ENCODE peak calls at places on chromosomes 4 and X, in six cellular contexts. Z is HCT116, I is mammary epithelial cell, H is K562, W is endothelial cell of umbilical vein, Y is fibroblast of lung. T is an unnamed sample.

GRCh38 chr4:116598980-116599789 is 486.2 kb downstream of the TRAM1L1 start:
- DNase-seq in Z (no peak), I (no peak), H (no peak), W (no peak), Y (no peak), T (no peak)

GRCh38 chrX:25144043-25144940 is 128.5 kb upstream of the ARX start:
- DNase-seq in Z (peak), I (peak), H (peak), W (peak), Y (peak), T (peak)

GRCh38 chrX:11105080-11105479 is 6.1 kb upstream of the HCCS start:
- DNase-seq in Z (no peak), I (peak), H (peak), W (peak), Y (peak), T (no peak)

GRCh38 chr4:85039526-85039925 is 73.0 kb upstream of the WDFY3 start:
- DNase-seq in Z (peak), I (peak), H (no peak), W (no peak), Y (peak), T (peak)

GRCh38 chr4:148914734-148915133 is 472.5 kb upstream of the NR3C2 start:
- DNase-seq in Z (no peak), I (no peak), H (no peak), W (no peak), Y (no peak), T (no peak)

GRCh38 chrX:78375894-78376293 is 48.5 kb upstream of the CYSLTR1 start:
- DNase-seq in Z (no peak), I (peak), H (no peak), W (no peak), Y (no peak), T (peak)

GRCh38 chr4:109967798-109968520 is 55.3 kb downstream of the EGF start:
- DNase-seq in Z (no peak), I (peak), H (no peak), W (no peak), Y (peak), T (no peak)

GRCh38 chr4:153239409-153239808 is 35.2 kb downstream of the TRIM2 start:
- DNase-seq in Z (no peak), I (no peak), H (no peak), W (no peak), Y (no peak), T (no peak)

GRCh38 chr4:95358320-95358889 is 190.4 kb downstream of the UNC5C start:
- DNase-seq in Z (no peak), I (no peak), H (no peak), W (no peak), Y (no peak), T (no peak)

GRCh38 chrX:22247169-22247568 is 25.5 kb upstream of the CBLL2 start:
- DNase-seq in Z (no peak), I (peak), H (no peak), W (no peak), Y (peak), T (no peak)

GRCh38 chr4:109576462-109576861 is 16.4 kb downstream of the MCUB start:
- DNase-seq in Z (no peak), I (no peak), H (peak), W (peak), Y (no peak), T (no peak)

GRCh38 chr4:978957-979701 is 5.8 kb upstream of the DGKQ start:
- DNase-seq in Z (no peak), I (peak), H (no peak), W (peak), Y (peak), T (no peak)

GRCh38 chr4:113636877-113637276 is 124.7 kb downstream of the CAMK2D start:
- DNase-seq in Z (no peak), I (peak), H (peak), W (no peak), Y (peak), T (no peak)

GRCh38 chrX:40262641-40263560 is 165.1 kb upstream of the BCOR start:
- DNase-seq in Z (peak), I (peak), H (no peak), W (peak), Y (peak), T (peak)

DNA sequence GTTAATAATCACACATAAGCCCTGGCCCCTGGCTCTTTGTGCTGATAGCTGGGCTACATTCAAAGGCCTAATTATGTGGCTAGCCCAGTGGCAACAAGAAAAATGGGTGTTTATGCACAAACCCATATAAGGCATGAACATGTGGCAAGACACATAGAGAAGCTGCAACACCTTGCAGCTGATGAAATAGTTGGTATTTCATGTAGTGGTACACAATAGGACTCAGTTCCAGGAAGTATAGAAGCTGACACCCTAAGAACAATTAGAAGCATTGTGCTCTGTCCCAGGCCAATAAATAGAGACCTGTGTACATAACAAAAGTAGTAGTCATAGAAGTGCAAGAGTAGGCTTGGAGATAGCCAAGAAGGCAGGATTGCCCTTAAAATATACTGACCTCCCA is 14.7 kb upstream of the ZNF630 start:
- DNase-seq in Z (peak), I (peak), H (no peak), W (no peak), Y (no peak), T (no peak)
- H3K27ac ChIP-seq in Z (no peak), I (no peak), H (no peak), W (no peak), Y (no peak), T (peak)

GRCh38 chrX:103782640-103783039 is 6.0 kb downstream of the PLP1 start:
- DNase-seq in Z (no peak), I (no peak), H (no peak), W (no peak), Y (no peak), T (no peak)

GRCh38 chrX:103783971-103784370 is 7.3 kb downstream of the PLP1 start:
- DNase-seq in Z (no peak), I (no peak), H (no peak), W (no peak), Y (no peak), T (no peak)

GRCh38 chrX:103776586-103776985 is at the start of gene PLP1:
- DNase-seq in Z (no peak), I (no peak), H (no peak), W (no peak), Y (no peak), T (no peak)

GRCh38 chrX:103779156-103779555 is 2.5 kb downstream of the PLP1 start:
- DNase-seq in Z (no peak), I (no peak), H (no peak), W (peak), Y (no peak), T (no peak)

GRCh38 chrX:103780701-103781402 is 4.2 kb downstream of the PLP1 start:
- DNase-seq in Z (no peak), I (no peak), H (no peak), W (no peak), Y (no peak), T (no peak)
- TF ChIP-seq EZH2 in Z (no peak), I (no peak), H (no peak), W (no peak), Y (no peak), T (no peak)

GRCh38 chr4:6658635-6659075 is 18.2 kb downstream of the MRFAP1 start:
- DNase-seq in Z (no peak), I (peak), H (no peak), W (peak), Y (peak), T (peak)
- H2AFZ ChIP-seq in Z (no peak), I (peak), H (no peak), W (peak), Y (peak), T (peak)

DNA sequence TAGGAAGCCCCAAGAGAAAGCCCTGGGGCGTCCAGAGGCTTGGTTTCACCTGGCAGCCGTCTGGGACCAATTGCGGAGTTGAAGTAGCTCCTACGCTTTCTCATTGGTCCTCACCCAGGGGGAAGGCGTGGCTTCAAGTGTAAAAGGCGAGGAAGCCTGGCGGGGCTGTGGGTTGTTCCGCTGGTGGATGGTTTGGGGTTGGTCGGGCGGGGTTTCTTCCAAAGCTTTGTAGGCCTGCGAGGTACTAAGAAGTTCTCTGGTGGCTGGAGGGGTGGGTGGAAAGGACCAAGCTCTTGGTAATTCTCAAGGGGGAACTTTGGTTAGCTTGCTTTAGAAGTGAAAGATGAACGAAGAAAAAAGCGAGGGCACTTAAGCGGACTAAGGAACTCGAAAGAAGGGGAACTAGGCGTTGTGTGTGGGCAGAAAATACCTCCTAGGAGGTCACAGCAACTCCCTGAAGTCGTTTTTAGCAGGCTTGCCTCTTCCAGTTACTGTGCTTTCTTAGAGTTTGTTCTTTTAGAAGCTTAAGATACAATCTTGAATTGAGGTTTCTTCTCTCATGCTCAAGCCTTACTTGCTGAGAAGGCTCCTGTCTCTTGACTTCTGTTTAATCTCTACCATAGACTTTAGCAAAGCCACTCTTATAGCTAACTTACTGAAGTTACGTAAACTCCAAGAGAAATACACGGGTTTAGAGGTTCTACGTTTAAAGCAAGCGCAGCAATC is 36.7 kb downstream of the CCNG2 start:
- DNase-seq in Z (no peak), I (no peak), H (peak), W (no peak), Y (no peak), T (no peak)
- H3K27ac ChIP-seq in Z (no peak), I (no peak), H (no peak), W (no peak), Y (no peak), T (no peak)

GRCh38 chr4:80196259-80197131 is 808 bp upstream of the PRDM8 start:
- DNase-seq in Z (no peak), I (no peak), H (no peak), W (no peak), Y (no peak), T (no peak)
- TF ChIP-seq EZH2 in Z (no peak), I (no peak), H (no peak), W (peak), Y (no peak), T (no peak)

GRCh38 chr4:38320349-38320707 is 343.7 kb upstream of the KLF3 start:
- DNase-seq in Z (no peak), I (no peak), H (no peak), W (no peak), Y (no peak), T (no peak)
- H2AFZ ChIP-seq in Z (no peak), I (peak), H (peak), W (peak), Y (no peak), T (peak)

GRCh38 chrX:81308086-81308852 is 106.4 kb downstream of the SH3BGRL start:
- DNase-seq in Z (no peak), I (no peak), H (no peak), W (no peak), Y (no peak), T (no peak)

GRCh38 chrX:81301877-81302276 is 100.0 kb downstream of the SH3BGRL start:
- DNase-seq in Z (no peak), I (peak), H (no peak), W (peak), Y (no peak), T (no peak)

GRCh38 chrX:81305240-81305639 is 103.3 kb downstream of the SH3BGRL start:
- DNase-seq in Z (no peak), I (no peak), H (no peak), W (no peak), Y (no peak), T (no peak)

DNA sequence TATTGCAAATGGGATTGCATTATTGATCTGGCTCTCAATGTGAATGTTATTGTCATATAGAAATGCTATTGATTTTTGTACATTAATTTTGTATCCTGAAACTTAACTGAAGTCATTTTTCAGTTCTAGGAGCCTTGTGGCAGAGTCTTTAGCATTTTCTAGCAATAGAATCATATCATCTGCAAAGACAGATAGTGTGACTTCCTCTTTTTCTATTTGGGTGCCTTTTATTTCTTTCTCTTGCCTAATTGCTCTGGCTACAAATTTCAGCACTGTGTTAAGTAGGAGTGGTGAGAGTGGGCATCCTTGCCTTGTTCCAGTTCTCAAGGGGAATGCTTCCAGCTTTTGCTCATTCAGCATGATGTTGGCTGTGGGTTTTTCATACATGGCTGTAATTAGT is 102.6 kb downstream of the SH3BGRL start:
- DNase-seq in Z (no peak), I (no peak), H (no peak), W (no peak), Y (no peak), T (no peak)
- H3K27ac ChIP-seq in Z (no peak), I (no peak), H (no peak), W (no peak), Y (no peak), T (no peak)

GRCh38 chr4:39638358-39639239 is at the start of gene SMIM14:
- DNase-seq in Z (peak), I (peak), H (peak), W (peak), Y (peak), T (peak)

GRCh38 chr4:39641451-39641850 is 2.8 kb upstream of the SMIM14 start:
- DNase-seq in Z (no peak), I (no peak), H (no peak), W (no peak), Y (no peak), T (no peak)

GRCh38 chr4:39635023-39635422 is 3.6 kb downstream of the SMIM14 start:
- DNase-seq in Z (no peak), I (peak), H (no peak), W (no peak), Y (no peak), T (peak)

GRCh38 chr4:39636786-39637185 is 1.9 kb downstream of the SMIM14 start:
- DNase-seq in Z (no peak), I (peak), H (no peak), W (no peak), Y (peak), T (no peak)

GRCh38 chr4:39637572-39638357 is 900 bp downstream of the SMIM14 start:
- DNase-seq in Z (peak), I (peak), H (peak), W (peak), Y (peak), T (peak)
- TF ChIP-seq EZH2 in Z (no peak), I (no peak), H (no peak), W (no peak), Y (no peak), T (no peak)

GRCh38 chr4:70895846-70896435 is 6.2 kb upstream of the MOB1B start:
- DNase-seq in Z (no peak), I (no peak), H (no peak), W (no peak), Y (peak), T (peak)
- H2AFZ ChIP-seq in Z (no peak), I (no peak), H (peak), W (no peak), Y (no peak), T (no peak)

GRCh38 chr4:184441461-184442392 is 32.6 kb downstream of the IRF2 start:
- DNase-seq in Z (no peak), I (no peak), H (no peak), W (peak), Y (peak), T (no peak)
- H3K27ac ChIP-seq in Z (no peak), I (no peak), H (no peak), W (peak), Y (peak), T (peak)

T was measured in hepatocyte.